ENCODE peak calls at places on chromosome 12, in seven cellular contexts. L is hepatocyte, P is ascending aorta, C is brain microvascular endothelial cell, D is left ventricle myocardium inferior, T is AG09309, J is fibroblast of pulmonary artery. W is an unnamed sample.

GRCh38 chr12:115943630-115944391 is 333.7 kb downstream of the MED13L start:
- DNase-seq in L (no peak), P (no peak), C (no peak), D (no peak), T (no peak), J (no peak), W (peak)

GRCh38 chr12:4628406-4628805 is 20.4 kb downstream of the AKAP3 start:
- DNase-seq in L (no peak), P (no peak), C (no peak), D (no peak), T (no peak), J (no peak), W (no peak)

GRCh38 chr12:95805864-95806669 is 15.5 kb upstream of the NTN4 start:
- DNase-seq in L (peak), P (peak), C (peak), D (no peak), T (peak), J (peak), W (no peak)

GRCh38 chr12:112179936-112180335 is 54.6 kb downstream of the TRAFD1 start:
- DNase-seq in L (no peak), P (no peak), C (no peak), D (no peak), T (no peak), J (no peak), W (no peak)

GRCh38 chr12:104319028-104319427 is 15.5 kb downstream of the EID3 start:
- DNase-seq in L (no peak), P (no peak), C (no peak), D (no peak), T (no peak), J (no peak), W (no peak)

GRCh38 chr12:91357381-91357780 is 174.8 kb upstream of the DCN start:
- DNase-seq in L (peak), P (no peak), C (no peak), D (no peak), T (no peak), J (no peak), W (no peak)

GRCh38 chr12:46187023-46187422 is 81.8 kb downstream of the SLC38A1 start:
- DNase-seq in L (no peak), P (no peak), C (peak), D (peak), T (peak), J (peak), W (no peak)

GRCh38 chr12:38823743-38824142 is 81.6 kb downstream of the CPNE8 start:
- DNase-seq in L (no peak), P (no peak), C (no peak), D (no peak), T (peak), J (peak), W (no peak)

GRCh38 chr12:21336656-21337055 is 1.9 kb upstream of the SLCO1A2 start:
- DNase-seq in L (no peak), P (no peak), C (no peak), D (no peak), T (no peak), J (no peak), W (no peak)

GRCh38 chr12:20000229-20000869 is 368.0 kb upstream of the PDE3A start:
- DNase-seq in L (no peak), P (no peak), C (no peak), D (no peak), T (no peak), J (peak), W (no peak)

GRCh38 chr12:130484221-130484620 is 146.5 kb downstream of the PIWIL1 start:
- DNase-seq in L (no peak), P (no peak), C (no peak), D (no peak), T (no peak), J (no peak), W (peak)

GRCh38 chr12:21547437-21547836 is 21.3 kb downstream of the SPX start:
- DNase-seq in L (no peak), P (no peak), C (no peak), D (no peak), T (no peak), J (no peak), W (no peak)

GRCh38 chr12:59708059-59708458 is 112.2 kb downstream of the SLC16A7 start:
- DNase-seq in L (no peak), P (no peak), C (peak), D (no peak), T (peak), J (peak), W (no peak)

GRCh38 chr12:43835656-43836454 is at the start of gene TMEM117:
- DNase-seq in L (peak), P (peak), C (peak), D (peak), T (no peak), J (peak), W (peak)

GRCh38 chr12:120119395-120119973 is 2.9 kb upstream of the RAB35 start:
- DNase-seq in L (no peak), P (no peak), C (no peak), D (no peak), T (no peak), J (no peak), W (no peak)

GRCh38 chr12:119938049-119938667 is 50.9 kb upstream of the BICDL1 start:
- DNase-seq in L (peak), P (no peak), C (peak), D (peak), T (no peak), J (peak), W (no peak)

GRCh38 chr12:14961466-14962155 is at the start of gene ARHGDIB:
- DNase-seq in L (no peak), P (peak), C (no peak), D (peak), T (no peak), J (peak), W (no peak)

GRCh38 chr12:20443792-20444191 is 75.5 kb downstream of the PDE3A start:
- DNase-seq in L (no peak), P (no peak), C (no peak), D (no peak), T (no peak), J (no peak), W (no peak)

GRCh38 chr12:9951026-9951652 is 19.0 kb upstream of the CLEC2A start:
- DNase-seq in L (no peak), P (no peak), C (no peak), D (no peak), T (no peak), J (no peak), W (no peak)

GRCh38 chr12:47757360-47757839 is 1.3 kb downstream of the RAPGEF3 start:
- DNase-seq in L (no peak), P (no peak), C (no peak), D (no peak), T (no peak), J (no peak), W (peak)

GRCh38 chr12:108701779-108702435 is 29.4 kb downstream of the CORO1C start:
- DNase-seq in L (peak), P (no peak), C (peak), D (no peak), T (no peak), J (peak), W (no peak)

GRCh38 chr12:15227004-15227679 is 5.9 kb upstream of the RERG start:
- DNase-seq in L (peak), P (peak), C (peak), D (peak), T (peak), J (peak), W (no peak)

GRCh38 chr12:116068371-116068770 is 209.1 kb downstream of the MED13L start:
- DNase-seq in L (no peak), P (no peak), C (no peak), D (no peak), T (no peak), J (no peak), W (no peak)

GRCh38 chr12:39426636-39427245 is 16.2 kb downstream of the KIF21A start:
- DNase-seq in L (no peak), P (no peak), C (no peak), D (no peak), T (peak), J (no peak), W (no peak)

GRCh38 chr12:121917950-121918678 is at the start of gene CFAP251:
- DNase-seq in L (peak), P (peak), C (peak), D (peak), T (no peak), J (peak), W (peak)

GRCh38 chr12:64627781-64628180 is 17.5 kb downstream of the RASSF3 start:
- DNase-seq in L (no peak), P (no peak), C (no peak), D (no peak), T (peak), J (peak), W (no peak)

GRCh38 chr12:124401563-124402180 is 106.8 kb downstream of the RFLNA start:
- DNase-seq in L (no peak), P (no peak), C (no peak), D (no peak), T (no peak), J (no peak), W (no peak)

GRCh38 chr12:26783133-26783531 is 49.9 kb downstream of the ITPR2 start:
- DNase-seq in L (no peak), P (no peak), C (no peak), D (no peak), T (no peak), J (no peak), W (no peak)

GRCh38 chr12:131755305-131756113 is 44.6 kb downstream of the SFSWAP start:
- DNase-seq in L (peak), P (no peak), C (peak), D (no peak), T (no peak), J (peak), W (no peak)

GRCh38 chr12:118125743-118126118 is 10.2 kb upstream of the PEBP1 start:
- DNase-seq in L (no peak), P (no peak), C (no peak), D (no peak), T (no peak), J (no peak), W (peak)

GRCh38 chr12:130911933-130912332 is 40.1 kb downstream of the RAN start:
- DNase-seq in L (no peak), P (no peak), C (no peak), D (no peak), T (no peak), J (no peak), W (no peak)

GRCh38 chr12:49838973-49839633 is 3.8 kb downstream of the BCDIN3D start:
- DNase-seq in L (peak), P (no peak), C (peak), D (no peak), T (no peak), J (peak), W (no peak)

GRCh38 chr12:132393991-132394949 is 64.9 kb upstream of the GALNT9 start:
- DNase-seq in L (no peak), P (peak), C (peak), D (no peak), T (no peak), J (no peak), W (peak)

GRCh38 chr12:56299853-56300643 is at the start of gene CS:
- DNase-seq in L (peak), P (peak), C (peak), D (peak), T (peak), J (peak), W (peak)
- TF ChIP-seq CTCF in L (no peak), P (no peak), C (no peak), D (no peak), T (no peak), J (no peak), W (no peak)

GRCh38 chr12:1630081-1630826 is 1.2 kb downstream of the WNT5B start:
- DNase-seq in L (peak), P (peak), C (no peak), D (peak), T (no peak), J (no peak), W (peak)
- TF ChIP-seq CTCF in L (no peak), P (no peak), C (peak), D (peak), T (no peak), J (no peak), W (peak)

GRCh38 chr12:41795910-41796309 is 348.8 kb downstream of the GXYLT1 start:
- DNase-seq in L (no peak), P (no peak), C (no peak), D (no peak), T (no peak), J (no peak), W (no peak)
- TF ChIP-seq CTCF in L (no peak), P (no peak), C (no peak), D (no peak), T (no peak), J (no peak), W (no peak)

DNA sequence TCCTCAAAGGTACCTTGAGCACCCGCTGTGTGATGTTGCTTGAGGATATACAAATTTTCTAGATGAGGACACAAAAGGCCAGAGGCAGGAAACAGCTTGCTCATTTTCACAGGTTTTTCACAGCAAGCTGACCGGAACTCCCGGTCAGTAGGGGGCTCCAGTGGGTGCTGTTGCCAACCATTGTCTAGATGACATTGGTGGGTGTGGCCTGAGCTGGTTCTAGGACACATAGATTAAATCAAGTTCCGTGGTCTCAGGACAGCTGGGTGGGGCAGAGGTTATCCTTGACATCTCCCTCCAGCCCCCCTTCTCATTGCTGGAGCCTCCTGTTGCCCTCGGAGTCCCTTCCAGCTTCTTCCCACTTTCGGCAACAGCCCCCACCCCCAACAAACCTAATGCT is 153.6 kb upstream of the FKBP4 start:
- DNase-seq in L (peak), P (peak), C (peak), D (no peak), T (no peak), J (peak), W (peak)
- TF ChIP-seq CTCF in L (peak), P (no peak), C (peak), D (no peak), T (peak), J (peak), W (no peak)

GRCh38 chr12:113439606-113440030 is 17.4 kb downstream of the SDSL start:
- DNase-seq in L (peak), P (no peak), C (peak), D (no peak), T (no peak), J (peak), W (no peak)
- TF ChIP-seq CTCF in L (peak), P (peak), C (peak), D (peak), T (peak), J (peak), W (peak)

GRCh38 chr12:123267991-123268843 is 3.4 kb downstream of the CDK2AP1 start:
- DNase-seq in L (peak), P (no peak), C (no peak), D (peak), T (no peak), J (no peak), W (peak)
- TF ChIP-seq CTCF in L (no peak), P (no peak), C (no peak), D (no peak), T (no peak), J (no peak), W (no peak)